ENCODE peak calls at places on chromosomes 2 and 18, in six cellular contexts. Y is right lobe of liver, M is transverse colon, X is sigmoid colon, R is A549, H is esophagus squamous epithelium. O is an unnamed sample.

GRCh38 chr18:44309185-44309584 is 371.5 kb upstream of the SETBP1 start:
- DNase-seq in Y (no peak), M (no peak), X (no peak), R (no peak), H (no peak), O (no peak)

GRCh38 chr2:112133344-112133743 is 4.8 kb upstream of the FBLN7 start:
- DNase-seq in Y (no peak), M (no peak), X (no peak), R (no peak), H (no peak), O (no peak)

GRCh38 chr2:148162860-148163259 is 142.0 kb downstream of the MBD5 start:
- DNase-seq in Y (no peak), M (no peak), X (no peak), R (no peak), H (no peak), O (no peak)

GRCh38 chr2:26849056-26850001 is 1.4 kb downstream of the DPYSL5 start:
- DNase-seq in Y (no peak), M (no peak), X (no peak), R (no peak), H (no peak), O (no peak)

GRCh38 chr2:232897971-232898408 is 27.9 kb downstream of the SNORC start:
- DNase-seq in Y (no peak), M (no peak), X (no peak), R (no peak), H (no peak), O (no peak)

GRCh38 chr18:1246827-1247226 is 342.2 kb downstream of the ADCYAP1 start:
- DNase-seq in Y (no peak), M (no peak), X (no peak), R (no peak), H (no peak), O (no peak)

GRCh38 chr2:37985333-37985732 is 60.2 kb downstream of the RMDN2 start:
- DNase-seq in Y (no peak), M (no peak), X (no peak), R (no peak), H (no peak), O (no peak)

GRCh38 chr2:120066708-120067547 is 54.1 kb downstream of the EPB41L5 start:
- DNase-seq in Y (no peak), M (no peak), X (no peak), R (peak), H (no peak), O (peak)

GRCh38 chr18:28729321-28729720 is 552.4 kb upstream of the CDH2 start:
- DNase-seq in Y (no peak), M (no peak), X (no peak), R (no peak), H (no peak), O (no peak)

GRCh38 chr2:149622343-149622742 is 34.8 kb upstream of the MMADHC start:
- DNase-seq in Y (no peak), M (no peak), X (no peak), R (no peak), H (no peak), O (no peak)

GRCh38 chr2:88144271-88144670 is 16.4 kb upstream of the FABP1 start:
- DNase-seq in Y (no peak), M (no peak), X (no peak), R (no peak), H (no peak), O (no peak)

GRCh38 chr2:122206101-122206500 is 450.6 kb downstream of the TSN start:
- DNase-seq in Y (no peak), M (no peak), X (no peak), R (no peak), H (no peak), O (no peak)

GRCh38 chr2:150178591-150178990 is 308.9 kb downstream of the RND3 start:
- DNase-seq in Y (no peak), M (no peak), X (no peak), R (no peak), H (no peak), O (no peak)

GRCh38 chr2:205543262-205543843 is 138.9 kb upstream of the NRP2 start:
- DNase-seq in Y (no peak), M (no peak), X (no peak), R (no peak), H (no peak), O (no peak)

GRCh38 chr18:62837011-62837410 is 121.7 kb downstream of the PHLPP1 start:
- DNase-seq in Y (no peak), M (no peak), X (no peak), R (no peak), H (no peak), O (no peak)
- TF ChIP-seq POLR2A in Y (no peak), M (no peak), X (no peak), R (no peak), H (no peak), O (no peak)

DNA sequence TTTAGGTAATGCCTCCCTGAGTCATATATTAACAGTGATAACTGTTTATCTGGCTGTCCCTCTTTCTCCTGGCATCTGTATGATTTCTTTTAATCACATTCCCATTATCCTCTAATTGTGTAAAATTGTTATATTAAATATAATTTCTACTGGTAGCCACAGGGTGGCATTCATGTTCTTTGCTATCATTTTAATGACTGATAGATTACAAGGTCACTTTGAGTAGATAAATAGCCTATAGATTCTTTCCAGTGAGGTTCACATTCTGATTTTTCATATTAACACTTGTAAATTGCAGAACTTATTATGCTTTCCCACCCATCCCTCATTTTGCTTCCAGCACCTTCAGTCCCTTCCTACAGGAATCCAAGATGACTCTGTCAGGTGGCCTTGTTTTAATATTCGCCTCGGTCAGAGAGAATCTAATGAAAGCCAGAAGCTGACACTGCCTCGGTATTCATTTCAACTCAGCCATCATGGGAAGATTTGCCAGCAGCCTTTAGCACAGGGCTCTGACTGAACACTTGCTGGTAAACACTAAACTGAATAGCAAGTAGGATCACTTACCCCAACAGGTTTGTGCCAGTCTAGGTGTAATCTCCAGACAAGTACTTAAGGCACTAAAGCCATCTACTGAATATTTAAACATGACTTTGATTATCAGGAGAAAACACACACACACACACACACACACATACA is 101.2 kb upstream of the FSHR start:
- DNase-seq in Y (no peak), M (no peak), X (no peak), R (no peak), H (no peak), O (no peak)
- TF ChIP-seq CTCF in Y (peak), M (no peak), X (no peak), R (no peak), H (peak), O (no peak)

DNA sequence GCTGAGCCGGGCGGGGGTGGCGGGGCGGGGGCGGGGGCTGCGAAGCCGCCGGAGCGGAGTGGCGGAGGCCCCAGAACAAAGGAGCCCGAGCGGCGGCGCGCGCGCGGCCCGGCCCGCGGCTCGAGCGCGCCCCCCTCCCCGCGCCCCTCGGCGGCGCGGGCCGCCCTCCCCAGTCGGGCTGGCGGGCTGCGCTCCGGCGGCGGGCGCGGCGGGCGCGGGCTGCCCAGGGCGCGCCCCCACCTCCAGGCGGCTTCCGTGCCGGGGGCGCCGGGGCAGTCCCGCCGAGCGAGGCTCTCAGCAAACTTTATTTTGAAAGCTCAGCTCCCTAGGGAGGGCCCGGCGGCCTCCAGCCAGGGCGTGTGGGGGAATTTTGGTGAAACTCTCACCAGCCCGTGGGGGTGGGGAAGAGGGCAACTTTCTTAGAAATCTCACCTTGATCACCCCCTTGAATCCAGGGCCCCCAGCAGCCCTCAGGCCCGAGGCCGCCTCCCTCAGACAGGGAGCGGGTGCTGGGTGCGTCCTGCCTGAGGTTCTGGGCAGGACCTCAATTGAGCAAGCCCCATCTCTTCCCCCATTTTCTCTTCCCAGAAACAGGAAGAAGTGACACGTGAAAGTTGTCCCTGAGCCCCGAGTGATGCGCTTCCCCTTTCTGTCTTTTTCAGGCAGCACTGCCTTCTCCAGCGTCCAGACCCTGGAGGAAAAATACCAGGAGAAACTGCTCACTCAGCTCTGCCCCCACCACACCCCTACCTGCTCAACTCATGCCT is 791 bp downstream of the TET3 start:
- DNase-seq in Y (peak), M (peak), X (peak), R (peak), H (no peak), O (peak)
- TF ChIP-seq POLR2A in Y (peak), M (peak), X (no peak), R (no peak), H (no peak), O (peak)

GRCh38 chr2:178479275-178479616 is 846 bp upstream of the FKBP7 start:
- DNase-seq in Y (no peak), M (no peak), X (no peak), R (no peak), H (no peak), O (no peak)
- TF ChIP-seq CTCF in Y (no peak), M (no peak), X (no peak), R (no peak), H (no peak), O (no peak)

GRCh38 chr18:75261430-75262223 is 51.0 kb downstream of the TSHZ1 start:
- DNase-seq in Y (no peak), M (no peak), X (no peak), R (no peak), H (no peak), O (no peak)
- TF ChIP-seq POLR2A in Y (no peak), M (no peak), X (no peak), R (no peak), H (no peak), O (no peak)

DNA sequence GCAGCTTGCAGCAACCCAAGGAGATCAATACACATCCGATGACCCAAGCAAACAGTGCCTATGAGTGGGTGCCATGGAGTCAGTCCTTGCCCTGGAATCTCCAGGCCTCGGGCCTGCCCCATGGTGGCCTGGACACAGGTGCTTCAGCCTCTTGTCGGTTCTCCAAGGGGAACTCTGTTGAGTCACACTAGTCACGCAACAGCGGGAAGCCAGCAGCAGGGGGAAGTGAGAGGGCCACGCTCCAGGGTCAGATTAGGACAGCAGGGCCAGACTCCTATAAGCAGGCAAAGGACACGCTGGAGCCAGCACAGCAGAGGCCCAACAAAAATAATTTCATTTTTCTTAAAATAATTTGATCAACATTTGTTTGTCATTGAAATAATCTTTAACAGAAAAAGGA is 16.6 kb upstream of the ARMC9 start:
- DNase-seq in Y (peak), M (peak), X (peak), R (peak), H (no peak), O (no peak)
- TF ChIP-seq CTCF in Y (no peak), M (no peak), X (no peak), R (no peak), H (no peak), O (no peak)